ENCODE peak calls at places on chromosome 15, in four cellular contexts. R is mesothelial cell of epicardium; K is activated effector memory CD4-positive, alpha-beta T cell treated with anti-CD3 and anti-CD28 coated beads, Interleukin-2, amount 50 U/mL, for 16 hours; M is naive thymus-derived CD8-positive, alpha-beta T cell. I is an unnamed sample.

GRCh38 chr15:39625856-39626255 is 45.0 kb downstream of the THBS1 start:
- DNase-seq in R (no peak), K (no peak), M (no peak), I (no peak)

GRCh38 chr15:31342781-31343626 is 16.4 kb downstream of the KLF13 start:
- DNase-seq in R (no peak), K (peak), M (no peak), I (no peak)

GRCh38 chr15:99961011-99961441 is 227.8 kb upstream of the LYSMD4 start:
- DNase-seq in R (no peak), K (peak), M (no peak), I (peak)

GRCh38 chr15:36882487-36883108 is 217.8 kb downstream of the MEIS2 start:
- DNase-seq in R (no peak), K (no peak), M (no peak), I (no peak)

GRCh38 chr15:39199076-39199475 is 381.8 kb upstream of the THBS1 start:
- DNase-seq in R (no peak), K (no peak), M (no peak), I (no peak)

GRCh38 chr15:78921517-78921916 is 23.3 kb downstream of the CTSH start:
- DNase-seq in R (no peak), K (no peak), M (no peak), I (no peak)

GRCh38 chr15:38079236-38079635 is 144.8 kb downstream of the TMCO5A start:
- DNase-seq in R (no peak), K (no peak), M (no peak), I (no peak)

GRCh38 chr15:41032079-41032328 is 78.7 kb downstream of the CHAC1 start:
- DNase-seq in R (no peak), K (no peak), M (no peak), I (no peak)

GRCh38 chr15:99932676-99933402 is 199.6 kb upstream of the LYSMD4 start:
- DNase-seq in R (no peak), K (no peak), M (no peak), I (no peak)

GRCh38 chr15:72160846-72161245 is 36.7 kb downstream of the GRAMD2A start:
- DNase-seq in R (no peak), K (no peak), M (no peak), I (no peak)

GRCh38 chr15:39793923-39794322 is 11.3 kb upstream of the FSIP1 start:
- DNase-seq in R (no peak), K (no peak), M (no peak), I (no peak)

GRCh38 chr15:58597943-58598828 is 151.3 kb downstream of the ADAM10 start:
- DNase-seq in R (no peak), K (no peak), M (no peak), I (no peak)

I was measured in mesenteric fat pad.